ENCODE peak calls at places on chromosomes 13 and 19, in five cellular contexts. A, Y, B, F and O are unnamed samples.
A peak's percentile ranks its signal among the peaks of the same experiment; 100 is the strongest.

GRCh38 chr13:30667014-30667413 is 49.3 kb downstream of the USPL1 start:
- DNase-seq in B (no peak), F (no peak), A (no peak), Y (no peak), O (no peak)

GRCh38 chr19:19053508-19054314 is 10.1 kb upstream of the SLC25A42 start:
- DNase-seq in A (peak; percentile 61), B (peak; percentile 65), F (peak; percentile 70), Y (peak; percentile 63), O (peak; percentile 57)

GRCh38 chr13:30810261-30810701 is 74.9 kb downstream of the ALOX5AP start:
- DNase-seq in B (no peak), A (no peak), Y (no peak), F (no peak), O (no peak)

GRCh38 chr19:58181902-58182576 is 822 bp upstream of the ZNF274 start:
- DNase-seq in F (peak; percentile 27), B (peak; percentile 43), Y (peak; percentile 20), A (peak; percentile 44), O (peak; percentile 16)

GRCh38 chr19:16741084-16741483 is 21.4 kb downstream of the NWD1 start:
- DNase-seq in B (no peak), A (no peak), Y (no peak), F (no peak), O (no peak)

GRCh38 chr19:10419200-10419645 is 1.1 kb upstream of the PDE4A start:
- DNase-seq in Y (no peak), B (no peak), A (no peak), F (no peak), O (no peak)

GRCh38 chr19:42596391-42597071 is 1.8 kb upstream of the CEACAM8 start:
- DNase-seq in A (peak; percentile 12), Y (peak; percentile 7), F (peak; percentile 41), B (peak; percentile 36), O (peak; percentile 65)

GRCh38 chr19:45010306-45010705 is 9.0 kb downstream of the RELB start:
- DNase-seq in A (no peak), F (no peak), Y (no peak), B (no peak), O (no peak)

GRCh38 chr19:13839193-13839937 is 37.6 kb upstream of the NANOS3 start:
- DNase-seq in B (peak; percentile 87), F (peak; percentile 89), A (peak; percentile 64), Y (peak; percentile 72), O (no peak)

GRCh38 chr19:2207991-2208860 is 27.9 kb downstream of the PLEKHJ1 start:
- DNase-seq in F (peak; percentile 48), A (no peak), Y (peak; percentile 61), B (peak; percentile 73), O (no peak)
- TF ChIP-seq CTCF in F (no peak), A (no peak), Y (peak; percentile 5), B (no peak), O (no peak)

GRCh38 chr19:53365899-53366493 is 491 bp downstream of the ZNF525 start:
- DNase-seq in Y (no peak), A (no peak), F (no peak), B (peak; percentile 44), O (peak; percentile 6)

GRCh38 chr19:53365134-53365898 is at the start of gene ZNF525:
- DNase-seq in B (peak; percentile 96), Y (peak; percentile 73), F (peak; percentile 97), A (peak; percentile 95), O (peak; percentile 72)
- TF ChIP-seq CTCF in B (peak; percentile 49), Y (peak; percentile 3), F (no peak), A (peak; percentile 54), O (peak; percentile 48)

DNA sequence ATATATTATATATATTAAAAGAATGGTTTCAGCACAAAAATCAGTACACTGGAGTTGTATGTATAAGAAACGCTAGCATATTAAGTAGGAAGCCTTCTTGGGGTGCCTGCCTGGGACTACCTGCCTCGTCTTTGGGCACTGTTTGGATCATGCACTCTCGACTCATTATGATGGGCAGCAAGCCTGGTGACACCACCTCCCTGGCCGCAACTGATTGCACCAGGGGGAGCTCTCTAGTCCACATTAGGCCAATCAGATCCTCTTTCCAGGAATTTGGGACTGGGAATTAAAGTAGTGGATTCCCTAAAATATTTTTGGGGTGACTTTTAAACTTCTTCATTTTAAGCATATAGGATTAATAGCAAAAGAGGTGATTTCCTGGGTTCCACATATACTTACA is 56.0 kb upstream of the RGCC start:
- DNase-seq in Y (no peak), F (no peak), A (no peak), B (no peak), O (peak; percentile 28)
- TF ChIP-seq CTCF in Y (no peak), F (no peak), A (no peak), B (no peak), O (no peak)

DNA sequence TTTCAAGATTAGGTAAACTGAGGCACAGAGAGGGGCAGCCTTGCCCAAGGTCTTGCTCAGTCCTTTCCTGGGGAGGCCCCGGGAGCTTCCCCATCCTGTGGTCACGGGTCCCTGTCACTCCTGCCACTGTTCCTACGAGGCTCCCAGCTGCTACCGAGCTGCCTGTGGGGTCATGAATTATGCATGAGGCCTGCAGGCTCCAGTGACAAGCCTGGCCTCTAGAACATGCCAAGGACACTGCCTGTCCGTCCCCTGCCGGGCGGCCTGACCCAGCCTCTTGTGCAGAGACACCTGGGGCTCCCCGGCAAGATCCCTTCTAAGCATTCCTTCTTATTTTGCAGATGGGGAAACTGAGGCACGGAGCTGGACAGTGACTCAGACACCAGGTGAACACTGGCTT is 2.7 kb downstream of the FCHO1 start:
- DNase-seq in Y (no peak), B (no peak), F (no peak), A (no peak), O (peak; percentile 50)
- TF ChIP-seq CTCF in Y (no peak), B (no peak), F (no peak), A (no peak), O (no peak)

GRCh38 chr13:73849292-73849691 is 284.9 kb downstream of the KLF12 start:
- DNase-seq in B (no peak), A (no peak), F (no peak), Y (peak; percentile 57), O (no peak)
- TF ChIP-seq CTCF in B (peak; percentile 18), A (peak; percentile 47), F (no peak), Y (peak; percentile 48), O (peak; percentile 63)

GRCh38 chr19:35987571-35987896 is 7.5 kb upstream of the SDHAF1 start:
- DNase-seq in F (no peak), Y (no peak), B (no peak), A (no peak), O (no peak)
- TF ChIP-seq CTCF in F (no peak), Y (no peak), B (no peak), A (no peak), O (no peak)

GRCh38 chr19:49812997-49813861 is at the start of gene FUZ:
- DNase-seq in F (peak; percentile 97), B (peak; percentile 97), A (peak; percentile 83), Y (peak; percentile 99), O (peak; percentile 86)
- TF ChIP-seq CTCF in F (no peak), B (no peak), A (no peak), Y (peak; percentile 29), O (peak; percentile 43)

DNA sequence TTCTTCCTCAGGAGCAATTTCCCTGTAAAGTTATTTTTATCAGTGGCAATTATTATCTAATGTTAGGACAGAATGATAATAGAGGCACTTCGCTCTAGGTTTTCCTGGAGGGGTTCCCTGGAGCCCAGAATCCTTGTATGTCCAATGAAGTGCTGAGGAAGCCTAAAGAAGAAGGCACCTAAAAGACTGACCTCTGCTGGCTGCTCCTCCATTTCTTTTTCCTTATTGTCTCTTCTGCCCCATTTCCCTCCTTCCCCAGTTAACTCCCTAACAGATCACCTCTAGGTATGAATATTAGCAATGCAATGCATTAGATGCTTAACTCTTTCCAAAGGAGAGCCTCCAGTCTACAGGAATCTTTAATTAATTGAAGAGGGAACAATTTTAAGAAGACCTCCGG is 985.4 kb downstream of the DIAPH3 start:
- DNase-seq in Y (peak; percentile 29), B (no peak), A (no peak), F (no peak), O (no peak)
- TF ChIP-seq CTCF in Y (peak; percentile 37), B (no peak), A (no peak), F (no peak), O (no peak)

GRCh38 chr19:48715276-48715675 is 4.2 kb downstream of the MAMSTR start:
- DNase-seq in B (peak; percentile 55), F (no peak), Y (no peak), A (no peak), O (no peak)

GRCh38 chr19:48714759-48715261 is 4.7 kb downstream of the MAMSTR start:
- DNase-seq in Y (no peak), A (no peak), F (no peak), B (peak; percentile 62), O (no peak)

GRCh38 chr19:48711106-48711662 is 8.3 kb downstream of the MAMSTR start:
- DNase-seq in F (no peak), A (no peak), B (no peak), Y (no peak), O (no peak)

GRCh38 chr19:48713864-48714755 is 5.4 kb downstream of the MAMSTR start:
- DNase-seq in A (peak; percentile 94), F (peak; percentile 99), B (peak; percentile 99), Y (peak; percentile 99), O (peak; percentile 98)

DNA sequence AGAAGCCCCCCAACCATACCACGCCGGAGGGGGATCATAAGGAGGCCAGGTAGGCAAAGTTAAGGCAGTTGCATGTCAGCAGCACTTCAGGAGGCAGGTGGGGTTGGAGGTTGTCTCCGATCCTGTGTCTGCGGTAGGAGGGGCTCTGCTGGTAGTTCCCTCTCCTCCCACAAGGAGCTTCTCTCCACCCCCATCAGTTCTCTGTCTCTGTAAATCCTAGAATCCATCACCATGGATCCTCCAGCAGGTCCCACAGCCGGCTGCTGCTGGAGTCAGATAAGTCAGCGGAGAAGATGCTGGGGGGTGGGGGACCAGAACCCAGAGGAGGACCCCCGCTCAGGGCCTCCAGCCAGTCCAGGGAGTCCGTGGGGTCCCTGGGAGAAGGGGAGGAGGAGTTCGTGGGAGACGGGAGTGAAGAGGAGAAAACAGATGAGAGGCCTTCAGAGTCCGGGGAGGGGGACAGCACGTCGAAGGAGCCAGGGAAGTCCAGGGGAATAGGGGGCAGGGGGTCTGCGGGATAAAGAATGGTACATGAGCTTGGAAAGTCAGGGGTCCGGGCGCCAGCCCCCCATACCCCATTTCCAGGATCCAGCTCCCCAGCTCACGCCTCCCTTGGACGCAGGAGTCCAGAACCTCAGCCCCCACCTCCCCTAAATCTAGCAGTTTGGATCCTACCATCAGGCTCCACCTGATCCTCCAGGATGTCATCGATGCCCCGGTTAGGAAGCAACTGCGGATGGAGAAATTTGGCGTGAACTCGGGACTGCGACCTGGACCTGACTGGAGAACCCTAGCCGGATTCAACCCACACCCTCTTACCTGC is 6.3 kb downstream of the MAMSTR start:
- DNase-seq in Y (no peak), B (no peak), A (no peak), F (no peak), O (no peak)
- TF ChIP-seq CTCF in Y (peak; percentile 17), B (no peak), A (peak; percentile 28), F (no peak), O (peak; percentile 51)